ENCODE peak calls at places on chromosome 14, in seven cellular contexts. I, R, P, L, Q, C and J are unnamed samples.

GRCh38 chr14:102586420-102587119 is 5.9 kb upstream of the RCOR1 start:
- DNase-seq in I (no peak), C (peak), P (no peak), Q (no peak), R (no peak), L (no peak), J (no peak)

GRCh38 chr14:61861320-61861865 is 99.2 kb downstream of the SNAPC1 start:
- DNase-seq in Q (no peak), P (no peak), I (no peak), C (no peak), L (no peak), R (no peak), J (no peak)

GRCh38 chr14:96225745-96226151 is 21.1 kb downstream of the BDKRB2 start:
- DNase-seq in P (no peak), I (no peak), R (no peak), Q (peak), L (peak), C (peak), J (no peak)

GRCh38 chr14:64998455-64998931 is 11.8 kb downstream of the FNTB start:
- DNase-seq in R (no peak), L (no peak), C (no peak), Q (no peak), P (no peak), I (no peak), J (no peak)

GRCh38 chr14:26939756-26940155 is 341.9 kb upstream of the NOVA1 start:
- DNase-seq in R (no peak), P (no peak), L (no peak), C (no peak), Q (no peak), I (no peak), J (no peak)

GRCh38 chr14:21200752-21201461 is 45.0 kb upstream of the OR5AU1 start:
- DNase-seq in R (no peak), I (no peak), C (no peak), P (no peak), L (no peak), Q (no peak), J (no peak)

GRCh38 chr14:87944987-87945604 is 47.9 kb downstream of the GALC start:
- DNase-seq in P (no peak), I (no peak), Q (no peak), L (peak), R (no peak), C (peak), J (no peak)

GRCh38 chr14:59407246-59407615 is 57.9 kb downstream of the GPR135 start:
- DNase-seq in P (no peak), Q (no peak), I (no peak), C (peak), L (no peak), R (no peak), J (no peak)

GRCh38 chr14:47691829-47692228 is 16.4 kb upstream of the MDGA2 start:
- DNase-seq in Q (no peak), C (no peak), R (no peak), I (no peak), P (no peak), L (no peak), J (no peak)

GRCh38 chr14:31855262-31855661 is 221.8 kb upstream of the ARHGAP5 start:
- DNase-seq in P (no peak), I (no peak), L (no peak), Q (no peak), R (no peak), C (peak), J (no peak)

GRCh38 chr14:29222671-29223268 is 456.2 kb downstream of the FOXG1 start:
- DNase-seq in I (no peak), Q (no peak), L (no peak), R (no peak), C (peak), P (no peak), J (no peak)

GRCh38 chr14:68089146-68089715 is 269.7 kb downstream of the RAD51B start:
- DNase-seq in R (no peak), C (peak), I (no peak), Q (no peak), L (peak), P (no peak), J (no peak)

GRCh38 chr14:101836131-101836530 is 74.6 kb downstream of the PPP2R5C start:
- DNase-seq in P (no peak), C (peak), Q (peak), L (no peak), I (no peak), R (no peak), J (no peak)

DNA sequence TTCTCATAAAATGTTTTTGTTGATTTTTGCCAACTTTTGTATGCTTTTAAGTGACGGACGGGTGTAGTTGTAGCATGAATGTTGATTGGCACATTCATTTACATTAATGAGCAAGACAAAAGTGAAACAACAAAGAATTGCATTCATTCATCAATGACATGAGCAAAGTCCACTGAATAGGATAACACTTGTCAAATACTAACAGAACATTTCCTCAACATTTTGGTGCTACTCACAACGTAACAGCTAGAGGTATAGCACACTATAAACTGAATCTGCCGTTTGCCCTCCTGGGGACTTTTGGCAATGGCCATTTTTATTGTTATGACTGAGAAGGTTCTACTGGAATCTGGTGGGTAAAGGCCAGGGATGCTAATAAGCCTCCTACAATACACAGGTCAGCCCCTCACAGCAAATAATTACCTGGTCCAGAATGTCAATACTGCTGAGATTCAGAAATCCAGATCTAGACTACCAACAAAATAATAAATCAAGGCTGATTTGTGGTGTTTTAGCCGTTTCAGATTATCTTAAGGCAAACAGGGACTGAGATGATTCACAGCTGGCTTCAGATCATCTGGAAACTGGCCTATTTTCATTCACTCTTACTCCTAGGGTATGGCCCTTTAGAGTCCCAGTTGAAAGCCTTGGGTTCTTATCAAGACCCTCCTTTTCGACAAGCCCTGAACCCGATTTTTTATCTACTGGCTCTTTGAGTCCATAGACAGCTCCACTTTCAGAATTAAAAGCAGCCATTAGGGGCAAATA is 22.5 kb upstream of the CDKN3 start:
- DNase-seq in L (no peak), R (no peak), I (no peak), Q (no peak), P (no peak), C (peak), J (no peak)
- TF ChIP-seq CTCF in L (no peak), R (no peak), I (no peak), Q (no peak), P (no peak), C (no peak), J (no peak)

DNA sequence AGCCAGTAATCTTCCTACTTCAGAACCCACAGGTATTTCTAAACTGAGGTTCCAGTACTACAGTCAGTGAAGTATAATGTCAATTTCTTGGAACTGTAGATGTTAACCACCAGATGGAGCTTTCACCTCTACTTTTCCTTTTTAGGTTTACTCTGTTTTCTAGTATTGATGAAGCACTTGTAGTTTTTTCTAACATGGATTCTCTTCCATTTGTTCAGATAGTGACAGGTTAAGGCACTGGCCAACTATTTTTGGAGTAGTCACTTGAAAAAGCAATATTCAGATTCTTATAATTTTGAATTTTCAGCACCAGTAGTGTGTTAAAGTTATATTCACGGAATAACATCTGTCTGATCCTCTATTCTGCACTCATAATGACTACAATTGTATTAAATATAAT is 4.6 kb upstream of the SEC23A start:
- DNase-seq in I (no peak), Q (no peak), P (no peak), R (no peak), C (peak), L (peak), J (no peak)
- TF ChIP-seq CTCF in I (peak), Q (peak), P (no peak), R (no peak), C (peak), L (peak), J (peak)

GRCh38 chr14:81991998-81992397 is 458.3 kb upstream of the SEL1L start:
- DNase-seq in R (no peak), C (no peak), Q (no peak), I (no peak), L (no peak), P (no peak), J (no peak)
- TF ChIP-seq CTCF in R (no peak), C (no peak), Q (no peak), I (no peak), L (peak), P (no peak), J (no peak)

GRCh38 chr14:106879241-106879640 is 1352.9 kb downstream of the TMEM121 start:
- DNase-seq in R (no peak), L (no peak), I (no peak), Q (no peak), C (no peak), P (no peak), J (peak)
- TF ChIP-seq CTCF in R (no peak), L (peak), I (no peak), Q (no peak), C (peak), P (no peak), J (no peak)

GRCh38 chr14:93787465-93788306 is 599 bp downstream of the PRIMA1 start:
- DNase-seq in L (peak), Q (no peak), I (no peak), P (no peak), C (no peak), R (no peak), J (no peak)

GRCh38 chr14:93788557-93789365 is 476 bp upstream of the PRIMA1 start:
- DNase-seq in Q (peak), L (peak), P (no peak), I (no peak), C (no peak), R (no peak), J (no peak)

GRCh38 chr14:93788307-93788556 is at the start of gene PRIMA1:
- DNase-seq in C (no peak), Q (no peak), P (no peak), I (no peak), R (no peak), L (no peak), J (no peak)

GRCh38 chr14:93790966-93791365 is 2.7 kb upstream of the PRIMA1 start:
- DNase-seq in R (no peak), L (no peak), P (no peak), C (no peak), I (no peak), Q (no peak), J (no peak)

GRCh38 chr14:93789366-93790130 is 1.3 kb upstream of the PRIMA1 start:
- DNase-seq in C (no peak), P (no peak), L (peak), Q (no peak), I (no peak), R (no peak), J (no peak)
- TF ChIP-seq CTCF in C (no peak), P (no peak), L (peak), Q (no peak), I (no peak), R (no peak), J (no peak)

DNA sequence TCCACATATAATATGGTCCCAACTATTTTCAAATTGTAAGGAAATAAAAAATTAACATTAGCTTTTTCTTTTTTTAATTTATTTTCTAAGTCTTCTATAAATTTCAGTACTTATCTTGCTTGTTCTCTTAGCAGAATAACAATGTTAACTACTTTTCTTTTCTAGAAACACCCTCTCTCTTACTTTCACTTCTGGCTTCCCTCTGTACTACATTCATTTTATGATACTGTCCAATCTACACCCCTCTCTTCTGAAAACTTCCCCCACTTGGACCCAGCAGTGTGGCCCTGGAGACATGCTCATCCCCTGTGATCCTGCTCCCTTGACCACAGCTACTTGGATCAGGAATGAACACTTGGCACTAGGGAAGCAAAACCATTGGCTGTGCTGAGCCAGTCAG is 15.7 kb downstream of the SGPP1 start:
- DNase-seq in P (no peak), Q (no peak), R (no peak), L (no peak), I (no peak), C (no peak), J (no peak)
- TF ChIP-seq CTCF in P (no peak), Q (no peak), R (no peak), L (no peak), I (no peak), C (no peak), J (no peak)